ENCODE peak calls at places on chromosomes 13 and 19, in eight cellular contexts. F, J, H, S, I, E, N and A are unnamed samples.

GRCh38 chr19:31613683-31614219 is 264.5 kb upstream of the TSHZ3 start:
- DNase-seq in I (no peak), E (peak; percentile 65), H (no peak), S (no peak), J (peak; percentile 79), N (no peak), F (no peak), A (no peak)

GRCh38 chr19:55809381-55810058 is 22.3 kb downstream of the NLRP11 start:
- DNase-seq in F (peak; percentile 80), E (peak; percentile 81), I (peak; percentile 7), N (peak; percentile 1), S (peak; percentile 1), H (peak; percentile 6), J (peak; percentile 69), A (peak; percentile 65)

GRCh38 chr19:45496349-45496953 is 396 bp downstream of the RTN2 start:
- DNase-seq in J (peak; percentile 40), F (peak; percentile 18), E (peak; percentile 38), H (no peak), I (no peak), S (no peak), N (no peak), A (no peak)

GRCh38 chr13:45448965-45449559 is 15.7 kb upstream of the COG3 start:
- DNase-seq in E (no peak), J (no peak), F (no peak), S (no peak), H (no peak), I (no peak), N (no peak), A (no peak)

GRCh38 chr19:28519950-28520861 is 692.7 kb downstream of the UQCRFS1 start:
- DNase-seq in H (no peak), F (peak; percentile 1), N (no peak), I (no peak), S (no peak), E (peak; percentile 64), J (peak; percentile 65), A (no peak)

GRCh38 chr19:5356428-5356827 is 15.8 kb upstream of the PTPRS start:
- DNase-seq in E (no peak), N (no peak), J (no peak), H (no peak), S (no peak), I (no peak), F (no peak), A (peak; percentile 41)

GRCh38 chr19:31146546-31147183 is 202.6 kb downstream of the TSHZ3 start:
- DNase-seq in S (no peak), I (no peak), N (no peak), E (no peak), J (no peak), H (no peak), F (no peak), A (no peak)

GRCh38 chr13:110448230-110448629 is 113.3 kb downstream of the RAB20 start:
- DNase-seq in E (no peak), I (no peak), F (peak; percentile 92), H (no peak), J (no peak), N (no peak), S (no peak), A (no peak)

GRCh38 chr13:95023405-95023804 is 277.8 kb downstream of the ABCC4 start:
- DNase-seq in F (peak; percentile 77), S (no peak), E (no peak), H (no peak), N (no peak), I (no peak), J (no peak), A (no peak)

GRCh38 chr13:32165791-32166190 is 134.2 kb downstream of the FRY start:
- DNase-seq in H (peak; percentile 67), F (no peak), E (no peak), I (no peak), S (no peak), J (no peak), N (no peak), A (no peak)

GRCh38 chr19:49588370-49589122 is 2.4 kb upstream of the PRR12 start:
- DNase-seq in S (no peak), N (no peak), F (no peak), E (no peak), H (no peak), J (no peak), I (no peak), A (no peak)

GRCh38 chr19:18385675-18386542 is at the start of gene GDF15:
- DNase-seq in H (peak; percentile 40), I (peak; percentile 70), E (peak; percentile 98), J (peak; percentile 61), N (no peak), S (no peak), F (peak; percentile 50), A (no peak)

GRCh38 chr13:55464222-55464621 is 1676.5 kb upstream of the PRR20A start:
- DNase-seq in H (no peak), I (no peak), J (no peak), E (no peak), S (no peak), N (no peak), F (no peak), A (no peak)

GRCh38 chr13:51066091-51066831 is 44.8 kb downstream of the C13orf42 start:
- DNase-seq in F (peak; percentile 16), H (peak; percentile 30), E (no peak), S (no peak), N (no peak), I (peak; percentile 40), J (peak; percentile 44), A (no peak)

GRCh38 chr19:48988860-48989259 is 4.2 kb downstream of the GYS1 start:
- DNase-seq in I (no peak), E (no peak), F (no peak), N (no peak), H (no peak), S (no peak), J (no peak), A (no peak)

GRCh38 chr13:100809856-100810255 is 135.3 kb upstream of the TMTC4 start:
- DNase-seq in J (no peak), N (no peak), H (no peak), E (no peak), S (no peak), I (no peak), F (no peak), A (no peak)
- H3K4me1 ChIP-seq in J (no peaks in the 10 kb centered on the region), N (no peaks in the 10 kb centered on the region), H (peaks cover 3% of the 10 kb centered on the region), E (no peaks in the 10 kb centered on the region), S (no peaks in the 10 kb centered on the region), I (no peaks in the 10 kb centered on the region), F (no peaks in the 10 kb centered on the region), A (peaks cover 50% of the 10 kb centered on the region)

DNA sequence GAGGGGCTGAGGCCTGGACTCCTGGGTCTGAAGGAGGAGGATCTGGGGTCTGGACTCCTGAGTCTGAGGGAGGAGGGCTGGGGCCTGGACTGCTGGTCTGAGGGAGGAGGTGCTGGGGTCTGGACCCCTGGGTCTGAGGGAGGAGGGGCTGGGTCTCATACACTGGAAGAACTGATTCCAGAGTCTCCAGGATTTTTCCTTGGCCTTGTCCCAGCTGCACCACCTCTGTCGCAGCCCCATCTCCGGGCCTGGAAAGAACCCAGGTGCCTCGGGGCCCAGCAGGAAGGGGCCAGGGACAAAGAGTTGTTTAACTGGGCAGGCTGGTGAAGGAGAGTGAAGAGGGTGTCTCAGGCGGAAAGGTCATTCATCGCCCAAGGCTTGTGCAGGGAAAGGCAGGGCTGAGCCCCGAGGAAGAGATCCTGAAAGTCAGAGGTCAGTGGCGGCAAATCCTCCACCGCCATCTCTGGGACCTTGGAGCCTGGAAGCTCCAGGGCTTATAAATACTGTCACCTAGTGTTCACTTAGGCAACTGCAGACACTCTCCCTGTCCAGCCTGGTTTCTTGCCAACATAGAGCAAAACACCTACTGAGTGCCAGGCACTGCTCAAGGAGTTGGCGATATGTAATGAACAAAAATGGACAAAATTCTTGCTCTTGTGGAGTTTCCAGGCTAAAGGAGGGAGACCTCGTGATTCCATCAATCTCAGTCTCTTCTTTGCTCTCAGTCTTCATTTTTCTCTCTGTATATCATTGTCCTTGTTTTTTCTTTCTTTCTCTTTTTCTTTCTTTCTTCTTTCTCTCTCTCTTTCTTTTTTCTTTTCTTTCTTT is 4.4 kb upstream of the KCNN4 start:
- DNase-seq in J (peak; percentile 73), N (peak; percentile 49), S (no peak), I (peak; percentile 65), F (peak; percentile 84), H (peak; percentile 50), E (peak; percentile 51), A (peak; percentile 73)
- H3K4me3 ChIP-seq in J (no peak overlapping the region), N (no peak overlapping the region), S (no peak overlapping the region), I (no peak overlapping the region), F (peak overlapping the region; percentile 38), H (no peak overlapping the region), E (no peak overlapping the region), A (no peak overlapping the region)

GRCh38 chr19:39195755-39196154 is 1.0 kb upstream of the NCCRP1 start:
- DNase-seq in J (no peak), F (peak; percentile 23), N (no peak), H (no peak), E (peak; percentile 63), S (no peak), I (no peak), A (no peak)
- H3K27me3 ChIP-seq in J (peaks cover 30% of the 10 kb centered on the region), F (no peaks in the 10 kb centered on the region), N (peaks cover 10% of the 10 kb centered on the region), H (peaks cover 83% of the 10 kb centered on the region), E (no peaks in the 10 kb centered on the region), S (peaks cover 23% of the 10 kb centered on the region), I (peaks cover 66% of the 10 kb centered on the region), A (peaks cover 39% of the 10 kb centered on the region)

GRCh38 chr19:1247747-1248453 is 483 bp upstream of the MIDN start:
- DNase-seq in I (no peak), S (peak; percentile 72), J (peak; percentile 90), F (peak; percentile 65), N (peak; percentile 69), H (peak; percentile 86), E (peak; percentile 87), A (no peak)
- H3K4me1 ChIP-seq in I (peaks cover 56% of the 10 kb centered on the region), S (peaks cover 32% of the 10 kb centered on the region), J (peaks cover 56% of the 10 kb centered on the region), F (peaks cover 36% of the 10 kb centered on the region), N (peaks cover 38% of the 10 kb centered on the region), H (peaks cover 57% of the 10 kb centered on the region), E (peaks cover 70% of the 10 kb centered on the region), A (peaks cover 15% of the 10 kb centered on the region)

GRCh38 chr19:50723069-50723468 is at the start of gene CLEC11A:
- DNase-seq in N (no peak), I (peak; percentile 49), S (no peak), H (peak; percentile 79), J (peak; percentile 52), F (no peak), E (peak; percentile 38), A (no peak)
- H3K4me3 ChIP-seq in N (peak within 1 kb of the TSS; percentile 48), I (peak within 1 kb of the TSS; percentile 36), S (no peak within 1 kb of the TSS), H (peak within 1 kb of the TSS; percentile 58), J (no peak within 1 kb of the TSS), F (peak within 1 kb of the TSS; percentile 75), E (peak within 1 kb of the TSS; percentile 8), A (peak within 1 kb of the TSS; percentile 53)

DNA sequence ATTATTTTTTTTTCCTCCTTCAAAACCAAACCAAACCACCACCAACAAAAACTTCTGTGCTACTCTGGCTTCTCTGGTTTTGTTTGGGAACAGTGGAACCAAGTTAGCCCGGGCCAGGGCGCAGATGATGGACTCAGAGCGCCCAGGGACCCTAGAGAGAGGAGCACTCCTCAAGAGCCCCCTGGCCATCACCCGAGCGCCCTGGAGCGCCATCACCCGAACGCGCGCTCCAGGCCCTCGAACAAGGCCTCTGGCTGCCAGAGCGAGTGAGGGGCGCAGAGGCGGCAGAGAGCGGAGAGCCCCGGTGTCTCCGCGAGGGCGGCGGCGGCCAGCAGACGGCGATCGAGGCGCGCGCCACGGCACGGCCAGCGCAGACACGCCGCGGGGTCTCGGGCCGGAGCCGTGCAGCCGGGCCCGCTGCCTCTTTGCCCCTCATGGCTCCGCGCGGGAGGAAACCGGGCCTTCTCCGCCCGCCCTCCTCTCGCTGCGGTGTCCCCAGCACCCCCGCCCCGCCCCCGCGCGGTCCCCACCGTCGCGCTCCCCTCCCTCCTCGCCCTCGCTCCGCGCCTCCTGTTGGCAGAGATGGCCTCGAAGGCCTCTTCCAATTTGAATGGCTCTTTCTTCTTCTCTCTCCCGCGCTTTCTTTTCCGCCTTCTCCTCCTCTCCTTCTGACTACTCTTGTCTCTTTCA is 4.2 kb upstream of the SOX1 start:
- DNase-seq in S (no peak), N (no peak), H (no peak), E (no peak), F (no peak), I (no peak), J (no peak), A (no peak)
- H3K27me3 ChIP-seq in S (peaks cover 39% of the 10 kb centered on the region), N (peaks cover 55% of the 10 kb centered on the region), H (peaks cover 100% of the 10 kb centered on the region), E (peaks cover 18% of the 10 kb centered on the region), F (peaks cover 38% of the 10 kb centered on the region), I (peaks cover 95% of the 10 kb centered on the region), J (peaks cover 89% of the 10 kb centered on the region), A (peaks cover 75% of the 10 kb centered on the region)